ENCODE peak calls at places on chromosomes 3 and 15, in eight cellular contexts. One of them, this sample, is unnamed.

GRCh38 chr3:187952849-187953248 is 201.1 kb upstream of the LPP start:
- DNase-seq in GM12865: no peak
- DNase-seq in nephron progenitor cell: no peak
- DNase-seq in A549: no peak
- DNase-seq in PC-3: peak
- DNase-seq in AG09309: no peak
- DNase-seq in body of pancreas: no peak
- DNase-seq in cardiac muscle cell: no peak
- DNase-seq in this sample: no peak

GRCh38 chr3:187014417-187014864 is 84.1 kb downstream of the ST6GAL1 start:
- DNase-seq in GM12865: no peak
- DNase-seq in nephron progenitor cell: no peak
- DNase-seq in A549: no peak
- DNase-seq in PC-3: peak
- DNase-seq in AG09309: peak
- DNase-seq in body of pancreas: no peak
- DNase-seq in cardiac muscle cell: no peak
- DNase-seq in this sample: no peak

GRCh38 chr15:51751687-51752683 is 588 bp downstream of the TMOD2 start:
- DNase-seq in GM12865: peak
- DNase-seq in nephron progenitor cell: peak
- DNase-seq in A549: peak
- DNase-seq in PC-3: peak
- DNase-seq in AG09309: no peak
- DNase-seq in body of pancreas: peak
- DNase-seq in cardiac muscle cell: peak
- DNase-seq in this sample: no peak

GRCh38 chr3:177427096-177427495 is 229.8 kb upstream of the TBL1XR1 start:
- DNase-seq in GM12865: peak
- DNase-seq in nephron progenitor cell: no peak
- DNase-seq in A549: no peak
- DNase-seq in PC-3: no peak
- DNase-seq in AG09309: no peak
- DNase-seq in body of pancreas: peak
- DNase-seq in cardiac muscle cell: no peak
- DNase-seq in this sample: peak

GRCh38 chr15:101062063-101062462 is 142.9 kb downstream of the LRRK1 start:
- DNase-seq in GM12865: no peak
- DNase-seq in nephron progenitor cell: no peak
- DNase-seq in A549: no peak
- DNase-seq in PC-3: no peak
- DNase-seq in AG09309: no peak
- DNase-seq in body of pancreas: no peak
- DNase-seq in cardiac muscle cell: no peak
- DNase-seq in this sample: no peak

GRCh38 chr15:68303560-68304436 is 26.3 kb downstream of the FEM1B start:
- DNase-seq in GM12865: no peak
- DNase-seq in nephron progenitor cell: no peak
- DNase-seq in A549: no peak
- DNase-seq in PC-3: peak
- DNase-seq in AG09309: no peak
- DNase-seq in body of pancreas: peak
- DNase-seq in cardiac muscle cell: no peak
- DNase-seq in this sample: no peak

GRCh38 chr15:65688462-65688861 is 66.7 kb downstream of the SLC24A1 start:
- DNase-seq in GM12865: peak
- DNase-seq in nephron progenitor cell: no peak
- DNase-seq in A549: no peak
- DNase-seq in PC-3: no peak
- DNase-seq in AG09309: no peak
- DNase-seq in body of pancreas: no peak
- DNase-seq in cardiac muscle cell: no peak
- DNase-seq in this sample: no peak

GRCh38 chr15:54273928-54274327 is 295.7 kb downstream of the UNC13C start:
- DNase-seq in GM12865: no peak
- DNase-seq in nephron progenitor cell: peak
- DNase-seq in A549: no peak
- DNase-seq in PC-3: no peak
- DNase-seq in AG09309: no peak
- DNase-seq in body of pancreas: no peak
- DNase-seq in cardiac muscle cell: peak
- DNase-seq in this sample: no peak

GRCh38 chr15:66117841-66118240 is 135.7 kb downstream of the MEGF11 start:
- DNase-seq in GM12865: no peak
- DNase-seq in nephron progenitor cell: no peak
- DNase-seq in A549: no peak
- DNase-seq in PC-3: no peak
- DNase-seq in AG09309: no peak
- DNase-seq in body of pancreas: no peak
- DNase-seq in cardiac muscle cell: no peak
- DNase-seq in this sample: no peak

GRCh38 chr3:152574461-152575079 is 260.4 kb upstream of the P2RY1 start:
- DNase-seq in GM12865: peak
- DNase-seq in nephron progenitor cell: peak
- DNase-seq in A549: peak
- DNase-seq in PC-3: peak
- DNase-seq in AG09309: peak
- DNase-seq in body of pancreas: peak
- DNase-seq in cardiac muscle cell: peak
- DNase-seq in this sample: no peak

GRCh38 chr3:170863768-170864167 is 6.2 kb downstream of the RPL22L1 start:
- DNase-seq in GM12865: no peak
- DNase-seq in nephron progenitor cell: no peak
- DNase-seq in A549: no peak
- DNase-seq in PC-3: no peak
- DNase-seq in AG09309: no peak
- DNase-seq in body of pancreas: no peak
- DNase-seq in cardiac muscle cell: no peak
- DNase-seq in this sample: no peak

GRCh38 chr3:193553606-193554005 is 1.1 kb downstream of the ATP13A4 start:
- DNase-seq in GM12865: no peak
- DNase-seq in nephron progenitor cell: no peak
- DNase-seq in A549: no peak
- DNase-seq in PC-3: no peak
- DNase-seq in AG09309: no peak
- DNase-seq in body of pancreas: no peak
- DNase-seq in cardiac muscle cell: no peak
- DNase-seq in this sample: no peak

GRCh38 chr15:71136159-71137137 is 21.2 kb downstream of the THSD4 start:
- DNase-seq in GM12865: no peak
- DNase-seq in nephron progenitor cell: no peak
- DNase-seq in A549: peak
- DNase-seq in PC-3: peak
- DNase-seq in AG09309: peak
- DNase-seq in body of pancreas: peak
- DNase-seq in cardiac muscle cell: no peak
- DNase-seq in this sample: no peak

GRCh38 chr15:67267951-67268941 is 13.7 kb downstream of the IQCH start:
- DNase-seq in GM12865: no peak
- DNase-seq in nephron progenitor cell: no peak
- DNase-seq in A549: no peak
- DNase-seq in PC-3: no peak
- DNase-seq in AG09309: no peak
- DNase-seq in body of pancreas: no peak
- DNase-seq in cardiac muscle cell: no peak
- DNase-seq in this sample: no peak

GRCh38 chr3:61783993-61784718 is 222.8 kb downstream of the PTPRG start:
- DNase-seq in GM12865: no peak
- DNase-seq in nephron progenitor cell: no peak
- DNase-seq in A549: no peak
- DNase-seq in PC-3: no peak
- DNase-seq in AG09309: peak
- DNase-seq in body of pancreas: no peak
- DNase-seq in cardiac muscle cell: no peak
- DNase-seq in this sample: no peak

GRCh38 chr15:80920271-80920699 is 69.3 kb downstream of the MESD start:
- DNase-seq in GM12865: peak
- DNase-seq in nephron progenitor cell: no peak
- DNase-seq in A549: no peak
- DNase-seq in PC-3: no peak
- DNase-seq in AG09309: no peak
- DNase-seq in body of pancreas: no peak
- DNase-seq in cardiac muscle cell: no peak
- DNase-seq in this sample: no peak

GRCh38 chr3:55426486-55426885 is 60.6 kb downstream of the WNT5A start:
- DNase-seq in GM12865: no peak
- DNase-seq in nephron progenitor cell: no peak
- DNase-seq in A549: no peak
- DNase-seq in PC-3: no peak
- DNase-seq in AG09309: no peak
- DNase-seq in body of pancreas: no peak
- DNase-seq in cardiac muscle cell: no peak
- DNase-seq in this sample: no peak

GRCh38 chr3:130779031-130779430 is 32.4 kb upstream of the PIK3R4 start:
- DNase-seq in GM12865: peak
- DNase-seq in nephron progenitor cell: peak
- DNase-seq in A549: no peak
- DNase-seq in PC-3: no peak
- DNase-seq in AG09309: no peak
- DNase-seq in body of pancreas: no peak
- DNase-seq in cardiac muscle cell: no peak
- DNase-seq in this sample: peak
- TF ChIP-seq CTCF in GM12865: no peak
- TF ChIP-seq CTCF in nephron progenitor cell: no peak
- TF ChIP-seq CTCF in A549: no peak
- TF ChIP-seq CTCF in PC-3: no peak
- TF ChIP-seq CTCF in AG09309: no peak
- TF ChIP-seq CTCF in body of pancreas: no peak
- TF ChIP-seq CTCF in cardiac muscle cell: no peak
- TF ChIP-seq CTCF in this sample: no peak

GRCh38 chr3:162370136-162370535 is 873.5 kb downstream of the OTOL1 start:
- DNase-seq in GM12865: no peak
- DNase-seq in nephron progenitor cell: no peak
- DNase-seq in A549: no peak
- DNase-seq in PC-3: no peak
- DNase-seq in AG09309: no peak
- DNase-seq in body of pancreas: no peak
- DNase-seq in cardiac muscle cell: no peak
- DNase-seq in this sample: no peak

GRCh38 chr3:162368377-162368776 is 871.8 kb downstream of the OTOL1 start:
- DNase-seq in GM12865: no peak
- DNase-seq in nephron progenitor cell: no peak
- DNase-seq in A549: no peak
- DNase-seq in PC-3: no peak
- DNase-seq in AG09309: no peak
- DNase-seq in body of pancreas: no peak
- DNase-seq in cardiac muscle cell: peak
- DNase-seq in this sample: no peak

GRCh38 chr3:162366382-162366781 is 869.8 kb downstream of the OTOL1 start:
- DNase-seq in GM12865: no peak
- DNase-seq in nephron progenitor cell: no peak
- DNase-seq in A549: no peak
- DNase-seq in PC-3: no peak
- DNase-seq in AG09309: no peak
- DNase-seq in body of pancreas: no peak
- DNase-seq in cardiac muscle cell: no peak
- DNase-seq in this sample: no peak

DNA sequence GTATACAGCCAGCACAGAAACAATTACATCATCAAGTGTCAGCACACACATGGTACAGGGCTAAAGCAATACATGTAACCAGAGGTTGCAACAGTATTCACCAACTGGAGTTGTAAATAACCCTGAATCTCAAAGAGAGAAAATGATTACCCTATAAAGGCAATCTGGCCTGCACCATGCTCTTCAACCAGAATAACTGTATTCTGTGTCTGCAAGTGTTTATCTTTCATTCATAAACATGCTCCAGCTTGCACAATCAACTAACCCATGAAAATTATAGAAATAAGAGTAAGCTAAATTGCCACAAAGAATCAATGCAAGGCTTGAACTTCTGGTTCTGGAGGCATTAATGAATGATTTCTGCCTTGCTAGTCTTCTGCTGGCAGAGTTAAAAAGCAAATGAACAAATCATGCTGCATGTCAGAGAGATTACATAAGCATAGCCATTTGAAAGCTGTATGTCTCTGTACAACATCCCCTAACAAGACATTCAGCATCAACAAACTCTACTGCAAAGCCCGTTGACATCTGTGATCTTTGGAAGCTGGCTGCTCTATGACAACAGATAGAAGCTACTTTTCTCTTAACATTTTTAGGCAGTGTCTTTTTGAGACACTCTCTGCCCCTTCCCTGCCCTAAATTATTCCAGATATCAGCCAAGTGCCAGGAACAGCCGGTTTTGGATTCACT is 871.0 kb downstream of the OTOL1 start:
- DNase-seq in GM12865: no peak
- DNase-seq in nephron progenitor cell: no peak
- DNase-seq in A549: no peak
- DNase-seq in PC-3: no peak
- DNase-seq in AG09309: no peak
- DNase-seq in body of pancreas: no peak
- DNase-seq in cardiac muscle cell: no peak
- DNase-seq in this sample: no peak
- TF ChIP-seq CTCF in GM12865: no peak
- TF ChIP-seq CTCF in nephron progenitor cell: no peak
- TF ChIP-seq CTCF in A549: no peak
- TF ChIP-seq CTCF in PC-3: no peak
- TF ChIP-seq CTCF in AG09309: no peak
- TF ChIP-seq CTCF in body of pancreas: no peak
- TF ChIP-seq CTCF in cardiac muscle cell: no peak
- TF ChIP-seq CTCF in this sample: no peak

DNA sequence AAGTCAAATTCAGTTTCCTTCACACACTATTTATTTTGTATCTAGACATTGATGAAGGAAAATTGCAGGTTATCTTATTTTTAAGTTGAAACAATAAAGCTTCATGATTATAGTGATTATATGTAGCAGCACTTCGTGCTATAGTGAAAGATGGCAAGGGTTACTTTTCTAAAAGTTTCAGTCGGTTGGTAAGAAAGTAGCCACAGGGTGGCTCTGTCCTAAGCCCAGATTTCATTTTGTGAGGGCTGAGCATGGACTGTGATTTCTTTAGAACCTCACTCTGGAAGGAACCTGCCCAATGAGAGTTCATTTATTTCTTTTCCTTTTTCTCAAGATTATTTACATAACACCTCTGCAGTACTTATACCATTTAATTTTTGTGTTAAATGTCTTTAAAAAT is 66.5 kb downstream of the NME9 start:
- DNase-seq in GM12865: no peak
- DNase-seq in nephron progenitor cell: no peak
- DNase-seq in A549: no peak
- DNase-seq in PC-3: no peak
- DNase-seq in AG09309: no peak
- DNase-seq in body of pancreas: no peak
- DNase-seq in cardiac muscle cell: peak
- DNase-seq in this sample: no peak
- TF ChIP-seq CTCF in GM12865: no peak
- TF ChIP-seq CTCF in nephron progenitor cell: no peak
- TF ChIP-seq CTCF in A549: no peak
- TF ChIP-seq CTCF in PC-3: peak
- TF ChIP-seq CTCF in AG09309: peak
- TF ChIP-seq CTCF in body of pancreas: no peak
- TF ChIP-seq CTCF in cardiac muscle cell: no peak
- TF ChIP-seq CTCF in this sample: no peak

DNA sequence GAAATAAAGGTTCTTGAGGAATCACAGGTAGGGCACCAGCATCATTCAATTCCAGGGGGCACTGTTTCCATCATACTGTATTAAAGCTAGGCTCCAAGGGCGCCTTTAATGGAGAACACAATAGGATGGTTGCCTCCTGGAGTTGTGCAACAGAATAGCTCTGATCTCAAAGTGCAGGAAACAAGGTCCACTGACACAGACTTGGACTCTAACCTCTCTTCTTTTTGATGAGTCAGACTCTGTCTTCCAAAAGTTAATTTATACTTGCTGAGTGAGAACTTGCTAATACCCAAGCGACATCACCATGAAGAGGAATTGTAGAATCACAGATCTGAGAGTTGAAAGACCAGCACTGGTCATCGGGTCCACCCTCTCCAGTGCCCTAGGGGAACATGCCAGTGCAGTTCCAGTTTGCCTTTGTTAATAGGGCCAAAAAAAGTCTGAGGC is 94.4 kb upstream of the PHLDB2 start:
- DNase-seq in GM12865: no peak
- DNase-seq in nephron progenitor cell: no peak
- DNase-seq in A549: no peak
- DNase-seq in PC-3: peak
- DNase-seq in AG09309: no peak
- DNase-seq in body of pancreas: no peak
- DNase-seq in cardiac muscle cell: no peak
- DNase-seq in this sample: no peak
- TF ChIP-seq CTCF in GM12865: no peak
- TF ChIP-seq CTCF in nephron progenitor cell: no peak
- TF ChIP-seq CTCF in A549: peak
- TF ChIP-seq CTCF in PC-3: peak
- TF ChIP-seq CTCF in AG09309: no peak
- TF ChIP-seq CTCF in body of pancreas: no peak
- TF ChIP-seq CTCF in cardiac muscle cell: no peak
- TF ChIP-seq CTCF in this sample: no peak

This sample was measured in GM12864.